ENCODE peak calls at places on chromosomes 2 and 18, in ten cellular contexts. One of them, this sample, is unnamed.

GRCh38 chr2:73856214-73856613 is 27.5 kb downstream of the STAMBP start:
- DNase-seq in mesothelial cell of epicardium: no peak
- DNase-seq in activated CD4-positive, alpha-beta T cell treated with anti-CD3 and anti-CD28 coated beads, Interleukin-2, amount 50 U/mL, for 24 hours: no peak
- DNase-seq in AG10803: peak
- DNase-seq in neural crest cell: no peak
- DNase-seq in renal cortical epithelial cell: peak
- DNase-seq in lower leg skin: no peak
- DNase-seq in EH: peak
- DNase-seq in stimulated activated naive CD8-positive, alpha-beta T cell treated with anti-CD3 and anti-CD28 coated beads, Interleukin-15, Interleukin-2, amounts not matched to agents 100 U/mL and 50 U/mL, for 24 hours: no peak
- DNase-seq in T-helper 9 cell: no peak
- DNase-seq in this sample: peak

GRCh38 chr2:88144914-88145497 is 17.1 kb upstream of the FABP1 start:
- DNase-seq in lower leg skin: no peak
- DNase-seq in EH: no peak
- DNase-seq in T-helper 9 cell: no peak
- DNase-seq in mesothelial cell of epicardium: no peak
- DNase-seq in activated CD4-positive, alpha-beta T cell treated with anti-CD3 and anti-CD28 coated beads, Interleukin-2, amount 50 U/mL, for 24 hours: no peak
- DNase-seq in AG10803: no peak
- DNase-seq in neural crest cell: no peak
- DNase-seq in renal cortical epithelial cell: no peak
- DNase-seq in stimulated activated naive CD8-positive, alpha-beta T cell treated with anti-CD3 and anti-CD28 coated beads, Interleukin-15, Interleukin-2, amounts not matched to agents 100 U/mL and 50 U/mL, for 24 hours: no peak
- DNase-seq in this sample: no peak

GRCh38 chr2:71990122-71990521 is 157.5 kb downstream of the CYP26B1 start:
- DNase-seq in stimulated activated naive CD8-positive, alpha-beta T cell treated with anti-CD3 and anti-CD28 coated beads, Interleukin-15, Interleukin-2, amounts not matched to agents 100 U/mL and 50 U/mL, for 24 hours: no peak
- DNase-seq in T-helper 9 cell: no peak
- DNase-seq in mesothelial cell of epicardium: no peak
- DNase-seq in AG10803: no peak
- DNase-seq in activated CD4-positive, alpha-beta T cell treated with anti-CD3 and anti-CD28 coated beads, Interleukin-2, amount 50 U/mL, for 24 hours: no peak
- DNase-seq in neural crest cell: no peak
- DNase-seq in lower leg skin: no peak
- DNase-seq in EH: no peak
- DNase-seq in renal cortical epithelial cell: no peak
- DNase-seq in this sample: no peak

GRCh38 chr2:167438206-167438605 is 549.9 kb downstream of the XIRP2 start:
- DNase-seq in EH: peak
- DNase-seq in lower leg skin: no peak
- DNase-seq in AG10803: no peak
- DNase-seq in activated CD4-positive, alpha-beta T cell treated with anti-CD3 and anti-CD28 coated beads, Interleukin-2, amount 50 U/mL, for 24 hours: no peak
- DNase-seq in renal cortical epithelial cell: peak
- DNase-seq in stimulated activated naive CD8-positive, alpha-beta T cell treated with anti-CD3 and anti-CD28 coated beads, Interleukin-15, Interleukin-2, amounts not matched to agents 100 U/mL and 50 U/mL, for 24 hours: no peak
- DNase-seq in neural crest cell: no peak
- DNase-seq in mesothelial cell of epicardium: no peak
- DNase-seq in T-helper 9 cell: no peak
- DNase-seq in this sample: peak

GRCh38 chr2:62333961-62334360 is 138.0 kb downstream of the B3GNT2 start:
- DNase-seq in renal cortical epithelial cell: peak
- DNase-seq in stimulated activated naive CD8-positive, alpha-beta T cell treated with anti-CD3 and anti-CD28 coated beads, Interleukin-15, Interleukin-2, amounts not matched to agents 100 U/mL and 50 U/mL, for 24 hours: no peak
- DNase-seq in neural crest cell: no peak
- DNase-seq in T-helper 9 cell: no peak
- DNase-seq in EH: no peak
- DNase-seq in lower leg skin: no peak
- DNase-seq in mesothelial cell of epicardium: no peak
- DNase-seq in activated CD4-positive, alpha-beta T cell treated with anti-CD3 and anti-CD28 coated beads, Interleukin-2, amount 50 U/mL, for 24 hours: no peak
- DNase-seq in AG10803: no peak
- DNase-seq in this sample: no peak

GRCh38 chr2:86293612-86294011 is 43.8 kb downstream of the REEP1 start:
- DNase-seq in T-helper 9 cell: no peak
- DNase-seq in renal cortical epithelial cell: peak
- DNase-seq in activated CD4-positive, alpha-beta T cell treated with anti-CD3 and anti-CD28 coated beads, Interleukin-2, amount 50 U/mL, for 24 hours: no peak
- DNase-seq in EH: no peak
- DNase-seq in AG10803: no peak
- DNase-seq in neural crest cell: no peak
- DNase-seq in mesothelial cell of epicardium: no peak
- DNase-seq in stimulated activated naive CD8-positive, alpha-beta T cell treated with anti-CD3 and anti-CD28 coated beads, Interleukin-15, Interleukin-2, amounts not matched to agents 100 U/mL and 50 U/mL, for 24 hours: no peak
- DNase-seq in lower leg skin: no peak
- DNase-seq in this sample: no peak

GRCh38 chr2:14903709-14904374 is 271.3 kb downstream of the LRATD1 start:
- DNase-seq in AG10803: no peak
- DNase-seq in T-helper 9 cell: peak
- DNase-seq in neural crest cell: peak
- DNase-seq in lower leg skin: no peak
- DNase-seq in stimulated activated naive CD8-positive, alpha-beta T cell treated with anti-CD3 and anti-CD28 coated beads, Interleukin-15, Interleukin-2, amounts not matched to agents 100 U/mL and 50 U/mL, for 24 hours: peak
- DNase-seq in EH: no peak
- DNase-seq in renal cortical epithelial cell: no peak
- DNase-seq in activated CD4-positive, alpha-beta T cell treated with anti-CD3 and anti-CD28 coated beads, Interleukin-2, amount 50 U/mL, for 24 hours: peak
- DNase-seq in mesothelial cell of epicardium: no peak
- DNase-seq in this sample: no peak

GRCh38 chr2:19722486-19723420 is 179.0 kb downstream of the TTC32 start:
- DNase-seq in neural crest cell: no peak
- DNase-seq in lower leg skin: no peak
- DNase-seq in EH: no peak
- DNase-seq in renal cortical epithelial cell: no peak
- DNase-seq in stimulated activated naive CD8-positive, alpha-beta T cell treated with anti-CD3 and anti-CD28 coated beads, Interleukin-15, Interleukin-2, amounts not matched to agents 100 U/mL and 50 U/mL, for 24 hours: no peak
- DNase-seq in activated CD4-positive, alpha-beta T cell treated with anti-CD3 and anti-CD28 coated beads, Interleukin-2, amount 50 U/mL, for 24 hours: no peak
- DNase-seq in T-helper 9 cell: no peak
- DNase-seq in AG10803: peak
- DNase-seq in mesothelial cell of epicardium: no peak
- DNase-seq in this sample: peak

GRCh38 chr2:237600205-237600846 is 9.8 kb upstream of the RAB17 start:
- DNase-seq in EH: peak
- DNase-seq in stimulated activated naive CD8-positive, alpha-beta T cell treated with anti-CD3 and anti-CD28 coated beads, Interleukin-15, Interleukin-2, amounts not matched to agents 100 U/mL and 50 U/mL, for 24 hours: no peak
- DNase-seq in mesothelial cell of epicardium: no peak
- DNase-seq in activated CD4-positive, alpha-beta T cell treated with anti-CD3 and anti-CD28 coated beads, Interleukin-2, amount 50 U/mL, for 24 hours: no peak
- DNase-seq in neural crest cell: no peak
- DNase-seq in AG10803: peak
- DNase-seq in lower leg skin: no peak
- DNase-seq in T-helper 9 cell: no peak
- DNase-seq in renal cortical epithelial cell: no peak
- DNase-seq in this sample: no peak

GRCh38 chr2:103401621-103402020 is 639.8 kb downstream of the TMEM182 start:
- DNase-seq in neural crest cell: peak
- DNase-seq in mesothelial cell of epicardium: peak
- DNase-seq in EH: no peak
- DNase-seq in lower leg skin: no peak
- DNase-seq in T-helper 9 cell: no peak
- DNase-seq in activated CD4-positive, alpha-beta T cell treated with anti-CD3 and anti-CD28 coated beads, Interleukin-2, amount 50 U/mL, for 24 hours: no peak
- DNase-seq in AG10803: no peak
- DNase-seq in renal cortical epithelial cell: peak
- DNase-seq in stimulated activated naive CD8-positive, alpha-beta T cell treated with anti-CD3 and anti-CD28 coated beads, Interleukin-15, Interleukin-2, amounts not matched to agents 100 U/mL and 50 U/mL, for 24 hours: no peak
- DNase-seq in this sample: peak

GRCh38 chr2:139230881-139231280 is 450.7 kb upstream of the NXPH2 start:
- DNase-seq in lower leg skin: no peak
- DNase-seq in EH: no peak
- DNase-seq in renal cortical epithelial cell: peak
- DNase-seq in AG10803: no peak
- DNase-seq in activated CD4-positive, alpha-beta T cell treated with anti-CD3 and anti-CD28 coated beads, Interleukin-2, amount 50 U/mL, for 24 hours: no peak
- DNase-seq in mesothelial cell of epicardium: no peak
- DNase-seq in stimulated activated naive CD8-positive, alpha-beta T cell treated with anti-CD3 and anti-CD28 coated beads, Interleukin-15, Interleukin-2, amounts not matched to agents 100 U/mL and 50 U/mL, for 24 hours: no peak
- DNase-seq in neural crest cell: no peak
- DNase-seq in T-helper 9 cell: no peak
- DNase-seq in this sample: no peak

GRCh38 chr18:31819925-31820229 is 59.2 kb upstream of the SLC25A52 start:
- DNase-seq in stimulated activated naive CD8-positive, alpha-beta T cell treated with anti-CD3 and anti-CD28 coated beads, Interleukin-15, Interleukin-2, amounts not matched to agents 100 U/mL and 50 U/mL, for 24 hours: no peak
- DNase-seq in AG10803: no peak
- DNase-seq in neural crest cell: no peak
- DNase-seq in renal cortical epithelial cell: no peak
- DNase-seq in T-helper 9 cell: no peak
- DNase-seq in activated CD4-positive, alpha-beta T cell treated with anti-CD3 and anti-CD28 coated beads, Interleukin-2, amount 50 U/mL, for 24 hours: no peak
- DNase-seq in lower leg skin: no peak
- DNase-seq in EH: no peak
- DNase-seq in mesothelial cell of epicardium: no peak
- DNase-seq in this sample: no peak

GRCh38 chr18:79922971-79923411 is 28.5 kb downstream of the SLC66A2 start:
- DNase-seq in renal cortical epithelial cell: no peak
- DNase-seq in EH: no peak
- DNase-seq in mesothelial cell of epicardium: no peak
- DNase-seq in AG10803: no peak
- DNase-seq in T-helper 9 cell: no peak
- DNase-seq in neural crest cell: no peak
- DNase-seq in lower leg skin: peak
- DNase-seq in activated CD4-positive, alpha-beta T cell treated with anti-CD3 and anti-CD28 coated beads, Interleukin-2, amount 50 U/mL, for 24 hours: no peak
- DNase-seq in stimulated activated naive CD8-positive, alpha-beta T cell treated with anti-CD3 and anti-CD28 coated beads, Interleukin-15, Interleukin-2, amounts not matched to agents 100 U/mL and 50 U/mL, for 24 hours: no peak
- DNase-seq in this sample: no peak

GRCh38 chr2:190180313-190181065 is 118.0 kb upstream of the MSTN start:
- DNase-seq in mesothelial cell of epicardium: no peak
- DNase-seq in stimulated activated naive CD8-positive, alpha-beta T cell treated with anti-CD3 and anti-CD28 coated beads, Interleukin-15, Interleukin-2, amounts not matched to agents 100 U/mL and 50 U/mL, for 24 hours: peak
- DNase-seq in lower leg skin: peak
- DNase-seq in EH: peak
- DNase-seq in neural crest cell: peak
- DNase-seq in activated CD4-positive, alpha-beta T cell treated with anti-CD3 and anti-CD28 coated beads, Interleukin-2, amount 50 U/mL, for 24 hours: no peak
- DNase-seq in AG10803: peak
- DNase-seq in T-helper 9 cell: peak
- DNase-seq in renal cortical epithelial cell: no peak
- DNase-seq in this sample: peak

This sample was measured in astrocyte of the spinal cord.